ENCODE peak calls at places on chromosomes 1 and 21, in eight cellular contexts. N, C, T, K, Y, R, Q and M are unnamed samples.

GRCh38 chr1:238592586-238592985 is 701.9 kb upstream of the ZP4 start:
- DNase-seq in N (no peak), C (no peak), T (no peak), K (no peak), Y (no peak), R (no peak), Q (no peak), M (no peak)

GRCh38 chr1:192564099-192564498 is 11.5 kb upstream of the RGS1 start:
- DNase-seq in N (no peak), C (no peak), T (no peak), K (no peak), Y (no peak), R (no peak), Q (no peak), M (no peak)

GRCh38 chr1:196088551-196088950 is 519.7 kb downstream of the KCNT2 start:
- DNase-seq in N (no peak), C (no peak), T (no peak), K (no peak), Y (no peak), R (no peak), Q (no peak), M (no peak)

GRCh38 chr1:6614953-6615785 is 1.6 kb downstream of the PHF13 start:
- DNase-seq in N (no peak), C (no peak), T (peak; percentile 64), K (no peak), Y (no peak), R (no peak), Q (no peak), M (no peak)

GRCh38 chr1:228304766-228305395 is 97.0 kb downstream of the OBSCN start:
- DNase-seq in N (no peak), C (no peak), T (peak; percentile 30), K (no peak), Y (no peak), R (no peak), Q (no peak), M (no peak)

GRCh38 chr1:6386371-6386949 is 7.1 kb downstream of the ACOT7 start:
- DNase-seq in N (no peak), C (peak; percentile 17), T (peak; percentile 63), K (no peak), Y (peak; percentile 63), R (no peak), Q (no peak), M (no peak)

GRCh38 chr1:81731989-81732388 is 68.7 kb upstream of the ADGRL2 start:
- DNase-seq in N (no peak), C (no peak), T (no peak), K (no peak), Y (peak; percentile 11), R (no peak), Q (no peak), M (no peak)

GRCh38 chr1:159076753-159077656 is at the start of gene AIM2:
- DNase-seq in N (no peak), C (no peak), T (no peak), K (no peak), Y (no peak), R (no peak), Q (no peak), M (no peak)

GRCh38 chr1:11649237-11649623 is 5.0 kb downstream of the FBXO2 start:
- DNase-seq in N (no peak), C (no peak), T (no peak), K (no peak), Y (no peak), R (no peak), Q (no peak), M (no peak)

GRCh38 chr1:226939439-226940028 is 560 bp upstream of the COQ8A start:
- DNase-seq in N (peak; percentile 74), C (no peak), T (no peak), K (peak; percentile 44), Y (peak; percentile 59), R (peak; percentile 31), Q (peak; percentile 23), M (no peak)

GRCh38 chr1:8903908-8904650 is 25.6 kb upstream of the ENO1 start:
- DNase-seq in N (no peak), C (peak; percentile 90), T (no peak), K (peak; percentile 64), Y (peak; percentile 96), R (peak; percentile 70), Q (no peak), M (peak; percentile 89)

GRCh38 chr1:153578490-153578889 is 12.8 kb upstream of the S100A2 start:
- DNase-seq in N (no peak), C (peak; percentile 29), T (no peak), K (no peak), Y (no peak), R (no peak), Q (no peak), M (no peak)

GRCh38 chr1:106080608-106081325 is 975.7 kb upstream of the PRMT6 start:
- DNase-seq in N (no peak), C (no peak), T (peak; percentile 41), K (no peak), Y (no peak), R (no peak), Q (no peak), M (no peak)

DNA sequence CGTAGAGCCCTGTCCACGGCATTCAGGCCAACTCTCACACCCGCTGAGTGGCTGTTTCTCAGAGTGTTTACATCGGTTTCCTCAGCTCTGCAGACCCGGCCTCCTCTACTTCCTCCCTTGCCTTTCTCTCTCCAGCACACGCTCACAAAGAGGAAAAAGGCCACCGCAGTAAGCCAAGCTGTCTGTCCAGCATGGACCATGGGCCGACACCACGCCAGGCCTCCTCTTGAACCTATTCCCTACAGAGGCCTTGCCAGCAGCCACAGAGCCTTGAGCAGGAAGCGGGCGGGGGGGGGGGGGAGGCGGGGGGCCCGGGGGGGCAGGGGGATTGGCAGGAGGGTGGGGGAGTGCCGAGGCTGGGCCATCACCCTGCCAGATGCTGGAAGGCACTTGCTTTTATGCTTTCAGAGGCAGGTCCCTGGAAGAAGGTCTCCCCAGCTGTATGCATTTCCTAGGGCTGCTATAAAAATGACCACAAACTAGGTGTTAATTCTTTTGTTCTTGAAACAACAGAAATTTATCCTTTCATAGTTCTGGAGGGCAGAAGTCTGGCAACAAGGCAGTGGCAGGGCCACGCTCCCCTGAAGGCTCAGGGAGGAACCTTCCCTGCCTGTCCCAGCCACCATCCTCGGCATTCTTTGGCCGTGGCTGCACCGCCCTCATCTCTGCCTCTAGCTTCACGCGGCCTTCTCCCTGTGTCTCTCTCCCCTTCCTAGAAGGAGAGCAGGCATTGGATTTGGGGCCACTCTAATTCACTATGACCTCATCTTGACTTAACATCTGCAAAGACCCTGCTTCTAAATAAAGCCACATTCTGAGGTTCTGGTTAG is 178.3 kb downstream of the PSMG1 start:
- DNase-seq in N (peak; percentile 64), C (peak; percentile 34), T (peak; percentile 60), K (no peak), Y (peak; percentile 89), R (no peak), Q (no peak), M (no peak)
- H3K27ac ChIP-seq in N (peak overlapping the region; percentile 90), C (no peak overlapping the region), T (no peak overlapping the region), K (peak overlapping the region; percentile 64), Y (no peak overlapping the region), R (no peak overlapping the region), Q (peak overlapping the region; percentile 82), M (peak overlapping the region; percentile 43)

GRCh38 chr1:162172733-162173132 is 103.2 kb downstream of the NOS1AP start:
- DNase-seq in N (no peak), C (no peak), T (no peak), K (no peak), Y (no peak), R (no peak), Q (no peak), M (no peak)

GRCh38 chr1:162166934-162167615 is 97.6 kb downstream of the NOS1AP start:
- DNase-seq in N (no peak), C (no peak), T (no peak), K (no peak), Y (no peak), R (no peak), Q (no peak), M (no peak)

GRCh38 chr1:162168935-162169545 is 99.5 kb downstream of the NOS1AP start:
- DNase-seq in N (no peak), C (no peak), T (no peak), K (no peak), Y (no peak), R (no peak), Q (no peak), M (no peak)

GRCh38 chr1:162168261-162168660 is 98.8 kb downstream of the NOS1AP start:
- DNase-seq in N (no peak), C (no peak), T (no peak), K (peak; percentile 37), Y (no peak), R (no peak), Q (no peak), M (no peak)

GRCh38 chr1:162171078-162171477 is 101.6 kb downstream of the NOS1AP start:
- DNase-seq in N (no peak), C (no peak), T (no peak), K (peak; percentile 33), Y (no peak), R (no peak), Q (no peak), M (no peak)
- H3K4me3 ChIP-seq in N (no peak overlapping the region), C (no peak overlapping the region), T (no peak overlapping the region), K (no peak overlapping the region), Y (no peak overlapping the region), R (no peak overlapping the region), Q (no peak overlapping the region), M (no peak overlapping the region)

DNA sequence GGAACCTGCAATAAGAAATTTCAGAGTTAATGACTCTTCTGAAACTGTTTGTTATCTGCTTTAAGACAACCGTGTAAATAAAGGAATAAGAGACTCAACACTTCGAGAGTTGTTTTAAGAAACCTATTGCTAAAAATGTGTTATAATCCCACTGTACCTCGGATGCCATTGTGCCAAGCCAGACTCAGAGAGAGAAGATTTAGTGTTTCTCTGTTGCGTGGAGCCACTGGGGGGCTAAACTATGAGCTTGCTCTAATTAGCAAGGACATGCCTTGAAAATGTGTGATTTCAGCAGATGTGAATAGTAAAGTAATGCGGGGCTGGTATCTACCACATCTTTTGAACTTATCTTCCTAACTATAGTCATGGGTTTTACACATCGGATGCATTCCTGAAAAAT is 56.2 kb upstream of the TARBP1 start:
- DNase-seq in N (no peak), C (no peak), T (no peak), K (no peak), Y (no peak), R (no peak), Q (no peak), M (no peak)
- H3K27ac ChIP-seq in N (peak overlapping the region; percentile 98), C (peak overlapping the region; percentile 84), T (no peak overlapping the region), K (peak overlapping the region; percentile 79), Y (no peak overlapping the region), R (no peak overlapping the region), Q (peak overlapping the region; percentile 98), M (no peak overlapping the region)

GRCh38 chr21:33898546-33898945 is 17.1 kb downstream of the ATP5PO start:
- DNase-seq in N (no peak), C (peak; percentile 62), T (no peak), K (no peak), Y (no peak), R (no peak), Q (no peak), M (no peak)

GRCh38 chr21:33896691-33897090 is 18.9 kb downstream of the ATP5PO start:
- DNase-seq in N (no peak), C (no peak), T (no peak), K (no peak), Y (no peak), R (no peak), Q (no peak), M (no peak)

GRCh38 chr21:33897098-33897497 is 18.5 kb downstream of the ATP5PO start:
- DNase-seq in N (no peak), C (no peak), T (no peak), K (no peak), Y (no peak), R (no peak), Q (no peak), M (no peak)

GRCh38 chr21:33899199-33899598 is 16.4 kb downstream of the ATP5PO start:
- DNase-seq in N (no peak), C (peak; percentile 77), T (no peak), K (no peak), Y (no peak), R (no peak), Q (no peak), M (no peak)

GRCh38 chr21:33897739-33898138 is 17.9 kb downstream of the ATP5PO start:
- DNase-seq in N (no peak), C (no peak), T (no peak), K (no peak), Y (no peak), R (no peak), Q (no peak), M (no peak)
- H3K4me3 ChIP-seq in N (no peak overlapping the region), C (no peak overlapping the region), T (no peak overlapping the region), K (no peak overlapping the region), Y (no peak overlapping the region), R (no peak overlapping the region), Q (no peak overlapping the region), M (no peak overlapping the region)